ENCODE peak calls at places on chromosomes 11 and 22, in seven cellular contexts. E is endothelial cell of umbilical vein, L is A549, D is IMR-90, O is lung, Y is cardiac fibroblast, A is chondrocyte. U is an unnamed sample.

GRCh38 chr11:134270250-134270714 is 5.9 kb upstream of the GLB1L3 start:
- DNase-seq in E (no peak), L (no peak), D (no peak), O (no peak), Y (peak), A (no peak), U (peak)

GRCh38 chr22:21074092-21074715 is 28.5 kb downstream of the LRRC74B start:
- DNase-seq in E (no peak), L (peak), D (peak), O (no peak), Y (peak), A (peak), U (peak)

GRCh38 chr11:113131036-113131775 is 170.0 kb downstream of the NCAM1 start:
- DNase-seq in E (no peak), L (no peak), D (no peak), O (no peak), Y (no peak), A (no peak), U (no peak)

GRCh38 chr11:114880458-114880857 is 202.1 kb downstream of the NXPE2 start:
- DNase-seq in E (no peak), L (no peak), D (no peak), O (no peak), Y (no peak), A (no peak), U (no peak)

GRCh38 chr11:128453444-128454336 is 133.7 kb downstream of the ETS1 start:
- DNase-seq in E (no peak), L (no peak), D (peak), O (peak), Y (peak), A (no peak), U (peak)

GRCh38 chr22:19113429-19113828 is 8.8 kb downstream of the DGCR2 start:
- DNase-seq in E (no peak), L (no peak), D (no peak), O (no peak), Y (no peak), A (peak), U (no peak)

GRCh38 chr11:126716456-126717083 is 284.0 kb downstream of the KIRREL3 start:
- DNase-seq in E (no peak), L (peak), D (peak), O (peak), Y (peak), A (no peak), U (peak)

GRCh38 chr11:127564803-127565202 is 564.2 kb upstream of the KIRREL3 start:
- DNase-seq in E (no peak), L (no peak), D (peak), O (no peak), Y (no peak), A (no peak), U (peak)

GRCh38 chr11:35365395-35365794 is 54.0 kb downstream of the SLC1A2 start:
- DNase-seq in E (no peak), L (no peak), D (no peak), O (no peak), Y (no peak), A (no peak), U (no peak)

GRCh38 chr22:44202261-44202789 is 21.6 kb downstream of the PARVG start:
- DNase-seq in E (no peak), L (no peak), D (peak), O (no peak), Y (peak), A (no peak), U (no peak)

GRCh38 chr11:119854521-119854920 is 125.5 kb upstream of the NECTIN1 start:
- DNase-seq in E (no peak), L (no peak), D (no peak), O (no peak), Y (no peak), A (no peak), U (no peak)

GRCh38 chr11:75301131-75301530 is 50.3 kb downstream of the ARRB1 start:
- DNase-seq in E (no peak), L (no peak), D (no peak), O (peak), Y (no peak), A (no peak), U (no peak)

DNA sequence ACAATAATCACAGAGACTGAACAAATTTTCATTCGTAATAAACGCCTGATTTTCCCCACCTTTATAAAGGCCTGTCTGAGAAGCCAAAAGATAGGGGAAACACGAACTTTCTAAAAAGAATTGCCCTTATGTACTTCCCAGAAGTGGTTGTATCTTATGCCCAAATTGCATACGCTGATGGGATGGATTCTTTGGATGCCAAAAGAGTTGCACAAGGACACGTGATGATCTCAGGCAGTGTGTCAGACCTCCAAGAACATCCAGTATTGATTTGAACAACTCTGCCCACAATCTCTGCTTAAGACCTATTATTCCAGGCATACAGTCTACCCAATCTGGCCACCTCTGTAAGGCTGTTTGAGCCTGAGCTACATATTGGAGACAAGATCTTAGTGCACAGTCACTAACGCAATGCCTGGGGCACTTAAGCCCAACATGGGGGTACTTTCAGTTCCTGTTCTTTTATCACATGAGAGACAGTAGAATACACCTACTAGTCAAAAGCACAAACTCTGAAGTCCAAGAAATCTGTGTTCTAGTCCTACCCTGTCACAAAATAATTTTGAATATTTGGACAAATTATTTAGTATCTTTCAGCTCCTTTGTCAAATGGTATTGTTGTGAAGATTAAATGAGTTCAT is 38.9 kb downstream of the OR10A6 start:
- DNase-seq in E (peak), L (no peak), D (peak), O (no peak), Y (peak), A (no peak), U (no peak)
- TF ChIP-seq CTCF in E (no peak), L (no peak), D (no peak), O (no peak), Y (no peak), A (no peak), U (no peak)

GRCh38 chr11:73361953-73362776 is 14.0 kb upstream of the RELT start:
- DNase-seq in E (no peak), L (no peak), D (no peak), O (no peak), Y (no peak), A (no peak), U (no peak)

GRCh38 chr11:73360743-73361369 is 15.3 kb upstream of the RELT start:
- DNase-seq in E (no peak), L (no peak), D (no peak), O (no peak), Y (no peak), A (no peak), U (no peak)

GRCh38 chr11:73358071-73358470 is 18.1 kb upstream of the RELT start:
- DNase-seq in E (no peak), L (no peak), D (peak), O (no peak), Y (no peak), A (no peak), U (no peak)

GRCh38 chr11:73359341-73359740 is 16.9 kb upstream of the RELT start:
- DNase-seq in E (no peak), L (no peak), D (peak), O (no peak), Y (peak), A (no peak), U (no peak)

GRCh38 chr11:73359930-73360742 is 16.1 kb upstream of the RELT start:
- DNase-seq in E (peak), L (peak), D (peak), O (no peak), Y (peak), A (no peak), U (peak)
- TF ChIP-seq CTCF in E (peak), L (peak), D (peak), O (no peak), Y (peak), A (peak), U (peak)

GRCh38 chr11:70729949-70730348 is 331.6 kb downstream of the CTTN start:
- DNase-seq in E (no peak), L (no peak), D (no peak), O (no peak), Y (no peak), A (peak), U (no peak)
- TF ChIP-seq CTCF in E (no peak), L (no peak), D (no peak), O (no peak), Y (no peak), A (no peak), U (no peak)

DNA sequence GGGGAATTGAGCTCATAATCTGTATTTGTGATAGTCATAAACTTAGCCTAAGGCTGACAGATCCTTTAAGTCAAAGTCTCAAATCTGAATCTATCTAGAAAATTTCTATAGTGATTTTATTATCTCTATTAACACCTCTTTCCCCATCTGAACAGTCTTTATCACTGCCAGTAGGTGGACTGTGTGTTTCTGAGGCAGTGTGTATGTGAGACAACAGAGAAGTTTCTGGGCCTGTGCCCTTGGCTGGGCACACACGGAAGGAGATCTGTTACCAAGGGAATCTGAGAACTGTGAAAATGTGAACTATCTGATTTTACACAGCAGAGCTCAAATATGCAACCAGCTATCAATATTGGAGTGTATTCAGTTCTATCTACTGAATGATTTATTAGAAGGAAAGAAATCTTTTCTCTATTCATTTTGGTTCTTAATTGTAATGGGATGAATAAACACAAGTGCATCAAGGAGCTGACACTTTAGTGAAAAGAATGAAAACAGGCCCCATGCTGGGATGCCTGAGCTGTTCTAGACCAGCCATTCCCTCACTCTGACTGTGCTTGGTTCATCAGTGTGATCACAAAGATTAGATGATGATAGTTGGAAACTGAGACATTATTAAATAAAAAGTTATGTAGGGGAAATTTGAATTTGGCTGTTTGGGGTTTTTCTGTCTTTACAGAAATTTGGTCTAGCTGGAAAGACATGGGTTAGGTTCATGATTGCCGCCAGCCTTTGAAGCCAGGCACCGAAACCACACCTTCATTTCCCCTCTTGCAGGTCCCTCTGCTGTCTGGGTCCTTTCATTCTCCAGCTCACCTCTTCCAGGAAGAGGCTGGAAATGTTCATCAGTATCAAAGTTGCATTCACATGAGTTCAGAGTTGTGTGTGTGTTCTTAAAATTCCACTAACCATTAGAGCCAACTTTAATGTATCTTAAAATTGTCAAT is 68.1 kb downstream of the LIF start:
- DNase-seq in E (no peak), L (no peak), D (no peak), O (no peak), Y (no peak), A (no peak), U (peak)
- TF ChIP-seq CTCF in E (no peak), L (no peak), D (no peak), O (no peak), Y (no peak), A (peak), U (no peak)

DNA sequence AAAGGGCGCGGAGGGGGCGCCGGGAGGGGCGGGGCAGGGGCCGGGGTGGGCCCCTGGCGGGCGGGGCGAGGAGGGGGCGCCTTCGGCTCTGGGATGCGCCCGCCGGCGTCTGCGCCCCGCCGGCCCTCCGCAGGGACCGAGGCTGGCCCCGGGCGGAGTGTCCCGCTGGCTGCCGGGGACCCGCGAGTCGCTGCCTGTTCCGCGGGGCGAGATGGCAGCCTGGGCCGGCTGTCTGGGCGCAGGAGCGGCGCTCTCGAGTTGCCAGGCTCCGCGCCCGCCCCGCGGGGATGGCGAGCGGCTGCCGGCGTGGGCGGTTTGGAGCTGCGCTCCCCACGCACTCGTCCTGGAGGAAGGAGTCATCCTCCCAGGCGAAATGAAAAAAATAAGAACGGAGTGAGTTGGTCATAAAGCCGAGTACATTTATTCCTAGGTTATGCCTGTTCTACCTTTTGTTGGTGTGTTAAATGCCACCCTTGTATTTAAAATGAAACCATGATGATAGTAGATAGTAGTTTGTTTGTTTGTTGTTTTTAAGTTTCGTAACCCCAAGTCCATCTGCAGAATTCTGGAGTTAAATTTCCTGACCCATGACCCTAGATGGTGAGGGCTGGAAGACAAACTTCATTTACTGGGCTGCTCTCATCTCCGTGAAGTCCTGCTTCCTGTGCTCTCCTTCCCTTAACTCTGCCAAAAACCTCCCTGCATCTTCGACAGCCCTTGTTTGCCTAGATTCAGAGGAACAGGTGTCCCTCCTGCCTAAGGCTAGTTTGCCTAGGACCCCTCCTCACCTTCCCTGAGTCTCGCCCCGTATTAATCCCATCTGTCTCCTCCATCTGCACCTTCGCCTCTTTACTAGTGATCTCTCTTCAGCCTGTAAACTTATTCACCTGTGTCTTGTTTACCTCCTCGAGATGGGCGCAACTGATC is 32.8 kb downstream of the EIF3F start:
- DNase-seq in E (peak), L (no peak), D (peak), O (no peak), Y (peak), A (no peak), U (no peak)
- TF ChIP-seq CTCF in E (no peak), L (no peak), D (no peak), O (no peak), Y (no peak), A (peak), U (no peak)

DNA sequence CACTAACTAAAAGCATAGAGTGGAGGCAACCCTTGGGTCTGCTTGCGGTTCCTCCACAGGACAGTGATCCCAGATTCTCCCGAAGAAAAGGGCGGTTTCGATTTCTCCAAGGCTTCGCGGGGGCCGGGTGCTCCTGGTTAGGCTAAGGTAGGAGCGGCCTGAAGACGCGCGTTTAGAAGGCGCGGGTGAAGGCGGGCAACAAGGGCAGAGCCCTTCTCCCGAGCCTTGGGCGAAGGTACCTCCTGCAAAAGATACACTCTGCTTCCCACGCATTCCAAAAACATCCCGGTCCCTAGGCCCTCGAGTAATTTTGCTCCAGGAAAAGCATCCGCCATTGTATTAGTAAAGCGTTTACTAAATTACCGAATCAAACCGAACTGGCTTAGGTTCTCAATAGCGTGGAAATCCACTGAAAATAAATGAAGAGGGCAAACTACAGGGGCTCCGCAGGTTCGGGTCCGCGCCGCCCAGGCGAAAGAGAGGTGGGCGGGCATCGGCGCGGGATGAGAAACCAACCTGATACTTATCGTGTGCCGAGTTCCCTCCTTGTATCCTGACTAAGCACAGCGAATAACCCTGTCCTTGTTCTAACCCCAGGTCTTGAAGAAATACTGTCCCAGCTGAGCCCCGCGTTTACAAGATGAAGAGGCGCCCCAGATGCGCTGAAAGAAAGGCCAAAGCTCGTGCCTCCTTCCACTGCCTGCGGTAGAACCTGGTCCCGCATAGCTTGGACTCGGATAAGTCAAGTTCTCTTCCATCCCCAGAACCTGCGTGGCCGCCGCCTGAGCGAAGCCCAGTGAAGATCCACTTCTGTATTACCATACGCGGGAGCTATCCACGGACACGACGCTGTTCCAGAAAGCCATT is 1.9 kb downstream of the WT1 start:
- DNase-seq in E (no peak), L (no peak), D (no peak), O (no peak), Y (peak), A (no peak), U (no peak)
- TF ChIP-seq CTCF in E (no peak), L (no peak), D (no peak), O (no peak), Y (no peak), A (no peak), U (no peak)

GRCh38 chr11:118434553-118435232 is 1.6 kb upstream of the KMT2A start:
- DNase-seq in E (peak), L (no peak), D (peak), O (peak), Y (no peak), A (no peak), U (no peak)
- TF ChIP-seq CTCF in E (no peak), L (no peak), D (no peak), O (no peak), Y (no peak), A (peak), U (no peak)

GRCh38 chr11:99241059-99241458 is 220.3 kb downstream of the CNTN5 start:
- DNase-seq in E (no peak), L (peak), D (no peak), O (no peak), Y (no peak), A (no peak), U (no peak)
- TF ChIP-seq CTCF in E (no peak), L (no peak), D (no peak), O (no peak), Y (no peak), A (no peak), U (no peak)

DNA sequence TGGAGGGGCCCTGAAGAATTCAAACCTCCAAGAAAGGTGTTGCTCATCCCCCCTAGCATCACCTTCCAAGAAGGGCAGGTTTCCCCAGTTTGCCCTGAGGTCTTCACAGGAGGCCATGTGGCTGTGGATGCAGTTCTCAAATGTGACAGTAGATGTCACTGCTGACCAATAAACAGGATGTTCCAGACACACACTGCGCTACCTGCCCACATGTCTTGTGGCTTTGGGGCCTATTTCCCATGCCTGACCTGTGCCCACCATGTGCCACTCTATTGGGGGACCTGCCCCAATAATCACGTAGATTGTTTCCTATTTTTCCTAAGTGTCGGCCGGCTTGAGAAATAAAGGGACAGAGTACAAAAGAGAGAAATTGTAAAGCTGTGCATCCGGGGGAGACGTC is 4.5 kb downstream of the GSTT2 start:
- DNase-seq in E (peak), L (peak), D (peak), O (peak), Y (no peak), A (no peak), U (peak)
- TF ChIP-seq CTCF in E (peak), L (peak), D (peak), O (peak), Y (no peak), A (no peak), U (peak)

DNA sequence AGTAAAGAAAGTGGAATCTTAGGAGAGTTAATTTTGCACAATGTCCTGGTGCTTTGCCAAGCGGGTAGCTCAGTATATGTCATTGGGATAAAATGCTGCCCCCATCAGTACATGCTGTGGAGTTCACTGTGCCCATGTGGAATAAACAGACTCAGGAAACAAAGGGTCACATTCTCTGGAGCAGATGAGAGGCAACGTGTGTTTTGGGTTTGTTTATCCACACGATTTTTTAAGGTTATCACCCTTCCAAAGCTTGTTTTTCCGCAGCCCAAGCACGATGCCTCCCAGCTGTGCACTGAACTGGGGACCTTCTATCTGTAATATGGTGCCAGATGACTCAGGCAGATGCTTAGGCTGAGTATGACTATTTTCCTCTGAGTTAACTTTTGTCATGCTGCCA is 6.4 kb downstream of the OR4D6 start:
- DNase-seq in E (peak), L (no peak), D (no peak), O (no peak), Y (peak), A (no peak), U (peak)
- TF ChIP-seq CTCF in E (peak), L (no peak), D (no peak), O (no peak), Y (no peak), A (no peak), U (no peak)

U was measured in MCF 10A.